ENCODE peak calls at places on chromosome 21, in six cellular contexts. N, C, F, T, V and K are unnamed samples.

GRCh38 chr21:43645414-43645891 is 13.8 kb downstream of the HSF2BP start:
- DNase-seq in T (peak), F (peak), V (no peak), N (peak), C (peak), K (peak)

GRCh38 chr21:38968887-38969543 is 163.3 kb downstream of the ETS2 start:
- DNase-seq in V (no peak), C (no peak), F (no peak), T (no peak), N (no peak), K (no peak)

GRCh38 chr21:38083534-38083933 is 167.3 kb upstream of the KCNJ6 start:
- DNase-seq in F (no peak), C (no peak), V (no peak), N (no peak), T (no peak), K (no peak)

GRCh38 chr21:36589352-36589971 is 109.5 kb upstream of the SIM2 start:
- DNase-seq in C (peak), F (peak), N (peak), T (peak), V (peak), K (no peak)

GRCh38 chr21:25929859-25930520 is 195.2 kb downstream of the GABPA start:
- DNase-seq in C (peak), F (no peak), N (no peak), T (peak), V (no peak), K (peak)

GRCh38 chr21:23687154-23687553 is 1920.1 kb downstream of the MRPL39 start:
- DNase-seq in N (no peak), V (no peak), F (no peak), T (no peak), C (no peak), K (no peak)

GRCh38 chr21:26148071-26148470 is 22.5 kb downstream of the APP start:
- DNase-seq in F (no peak), N (peak), T (peak), V (peak), C (no peak), K (no peak)

GRCh38 chr21:27158967-27159366 is 192.1 kb upstream of the ADAMTS5 start:
- DNase-seq in C (no peak), T (no peak), V (no peak), N (no peak), F (no peak), K (no peak)

GRCh38 chr21:27423906-27424595 is 457.2 kb upstream of the ADAMTS5 start:
- DNase-seq in T (peak), V (no peak), C (peak), F (no peak), N (no peak), K (peak)

GRCh38 chr21:39377444-39378050 is 28.7 kb upstream of the HMGN1 start:
- DNase-seq in C (peak), T (peak), V (no peak), N (peak), F (peak), K (no peak)

GRCh38 chr21:43624343-43624742 is 34.9 kb downstream of the HSF2BP start:
- DNase-seq in V (no peak), T (peak), C (no peak), F (no peak), N (no peak), K (no peak)

GRCh38 chr21:44089001-44089911 is 17.9 kb upstream of the PWP2 start:
- DNase-seq in V (no peak), C (no peak), N (no peak), T (no peak), F (no peak), K (no peak)

GRCh38 chr21:26064506-26064905 is 106.1 kb downstream of the APP start:
- DNase-seq in F (no peak), V (no peak), T (peak), N (no peak), C (no peak), K (no peak)

GRCh38 chr21:43812957-43813730 is 23.8 kb downstream of the RRP1 start:
- DNase-seq in C (no peak), V (no peak), T (no peak), N (no peak), F (no peak), K (no peak)

GRCh38 chr21:34635307-34635706 is 20.4 kb upstream of the RCAN1 start:
- DNase-seq in F (no peak), C (no peak), T (peak), V (no peak), N (no peak), K (no peak)

GRCh38 chr21:15735409-15735808 is 5.6 kb downstream of the USP25 start:
- DNase-seq in C (no peak), T (no peak), N (peak), F (peak), V (no peak), K (no peak)
- H3K27ac ChIP-seq in C (no peak), T (no peak), N (peak), F (no peak), V (no peak), K (no peak)

GRCh38 chr21:31558839-31559367 is 100.6 kb upstream of the SOD1 start:
- DNase-seq in V (peak), T (peak), N (peak), F (peak), C (peak), K (peak)

GRCh38 chr21:31555741-31556191 is 103.7 kb upstream of the SOD1 start:
- DNase-seq in C (no peak), V (no peak), F (no peak), T (peak), N (no peak), K (no peak)

GRCh38 chr21:31556662-31557061 is 102.8 kb upstream of the SOD1 start:
- DNase-seq in C (no peak), F (no peak), N (no peak), V (no peak), T (no peak), K (no peak)

GRCh38 chr21:31557956-31558838 is 101.3 kb upstream of the SOD1 start:
- DNase-seq in T (peak), N (no peak), V (peak), F (peak), C (peak), K (no peak)

GRCh38 chr21:31557421-31557955 is 102.0 kb upstream of the SOD1 start:
- DNase-seq in T (peak), N (no peak), F (no peak), C (no peak), V (no peak), K (no peak)
- TF ChIP-seq EZH2 in T (no peak), N (no peak), F (no peak), C (no peak), V (no peak), K (no peak)

GRCh38 chr21:45388011-45388521 is 16.9 kb upstream of the COL18A1 start:
- DNase-seq in T (no peak), C (no peak), N (no peak), F (no peak), V (no peak), K (no peak)
- H3K4me2 ChIP-seq in T (no peak), C (no peak), N (no peak), F (no peak), V (no peak), K (no peak)

DNA sequence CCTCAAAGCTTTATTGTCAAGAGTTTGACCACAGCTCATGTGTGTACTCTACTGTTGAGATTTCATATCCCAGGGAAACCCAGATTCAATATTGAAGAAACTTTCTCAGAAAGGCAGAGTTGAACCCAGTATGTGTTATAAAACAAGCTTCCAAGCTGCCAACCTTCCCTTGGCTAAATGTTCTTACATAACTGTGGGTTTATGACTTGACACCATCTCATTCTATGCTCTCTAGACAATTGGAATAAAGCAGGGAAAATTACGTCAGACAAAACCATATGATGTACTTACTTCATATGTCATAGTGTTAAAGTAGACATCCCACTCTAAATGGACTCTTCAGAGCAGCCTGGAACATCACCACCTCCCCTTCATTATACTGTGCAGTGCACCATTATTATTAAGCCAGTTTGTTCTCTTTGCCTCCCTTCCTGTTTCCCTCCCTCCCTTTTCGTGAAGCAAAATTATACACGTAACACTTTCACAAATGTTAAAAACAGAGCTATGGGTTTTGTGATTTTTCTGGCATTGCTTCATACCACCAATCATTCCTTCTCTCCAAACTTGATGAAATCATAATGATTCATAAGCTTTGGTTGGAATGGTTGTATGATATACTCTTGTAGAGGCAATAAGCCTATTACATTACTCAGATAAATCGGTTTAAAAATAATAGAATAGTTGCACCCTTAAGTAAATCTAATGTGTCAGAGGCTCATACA is 507.2 kb downstream of the LTN1 start:
- DNase-seq in N (no peak), V (no peak), T (no peak), C (peak), F (peak), K (peak)
- H3K27ac ChIP-seq in N (no peak), V (no peak), T (no peak), C (no peak), F (no peak), K (peak)

GRCh38 chr21:42308914-42309752 is 6.1 kb downstream of the TFF3 start:
- DNase-seq in V (no peak), C (no peak), F (peak), N (no peak), T (no peak), K (no peak)
- TF ChIP-seq EZH2 in V (no peak), C (no peak), F (no peak), N (no peak), T (no peak), K (no peak)

DNA sequence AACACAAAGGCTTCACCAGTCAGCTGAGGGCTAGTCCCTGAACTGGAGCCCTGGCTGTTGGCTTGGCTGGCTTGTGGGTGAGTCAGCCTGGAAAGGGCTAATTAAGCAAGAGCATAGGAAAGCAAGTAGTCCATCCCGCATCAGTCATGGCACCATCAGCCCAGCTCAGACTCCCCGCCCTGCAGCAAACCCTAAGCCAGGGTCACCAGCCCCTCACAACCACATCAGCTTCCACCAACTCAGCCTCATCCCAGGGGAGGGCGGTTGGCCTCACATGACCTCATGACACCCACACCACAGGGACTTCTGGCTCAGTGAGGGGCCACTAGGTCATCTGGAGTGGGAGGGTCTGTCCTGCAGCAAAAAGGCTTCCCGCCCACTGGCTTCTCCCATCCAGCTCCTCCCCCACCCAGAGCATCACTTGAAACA is 7.0 kb upstream of the SPATC1L start:
- DNase-seq in C (peak), T (no peak), F (peak), V (no peak), N (peak), K (peak)
- H3K4me2 ChIP-seq in C (no peak), T (no peak), F (no peak), V (no peak), N (no peak), K (peak)